ENCODE peak calls at places on chromosomes 7 and 10, in eight cellular contexts. G is sigmoid colon, C is IMR-90, W is transverse colon, N is ovary, T is heart left ventricle, L is HCT116, S is A549. A is an unnamed sample.

GRCh38 chr7:39356531-39356930 is 209.7 kb upstream of the YAE1 start:
- DNase-seq in G (no peak), C (no peak), W (no peak), N (no peak), T (no peak), L (no peak), S (no peak), A (no peak)

GRCh38 chr10:10830316-10831061 is 187.2 kb upstream of the CELF2 start:
- DNase-seq in G (no peak), C (peak), W (no peak), N (no peak), T (no peak), L (no peak), S (no peak), A (no peak)

GRCh38 chr10:79941585-79942210 is 7.2 kb downstream of the SFTPD start:
- DNase-seq in G (no peak), C (no peak), W (no peak), N (no peak), T (no peak), L (no peak), S (no peak), A (peak)

GRCh38 chr7:55526770-55527169 is 45.5 kb downstream of the VOPP1 start:
- DNase-seq in G (no peak), C (no peak), W (no peak), N (no peak), T (no peak), L (no peak), S (no peak), A (no peak)

GRCh38 chr10:6313107-6313895 is 110.6 kb downstream of the PFKFB3 start:
- DNase-seq in G (no peak), C (peak), W (no peak), N (no peak), T (no peak), L (no peak), S (no peak), A (no peak)

GRCh38 chr7:69334706-69335105 is 263.6 kb upstream of the AUTS2 start:
- DNase-seq in G (no peak), C (no peak), W (no peak), N (no peak), T (no peak), L (no peak), S (no peak), A (no peak)

GRCh38 chr10:7300327-7300726 is 110.5 kb downstream of the SFMBT2 start:
- DNase-seq in G (no peak), C (peak), W (no peak), N (no peak), T (no peak), L (no peak), S (no peak), A (no peak)

GRCh38 chr10:131852823-131853609 is 47.8 kb upstream of the PPP2R2D start:
- DNase-seq in G (peak), C (no peak), W (no peak), N (no peak), T (peak), L (no peak), S (no peak), A (no peak)

GRCh38 chr10:119198438-119198837 is 8.9 kb upstream of the GRK5 start:
- DNase-seq in G (peak), C (no peak), W (no peak), N (no peak), T (no peak), L (no peak), S (peak), A (no peak)

GRCh38 chr10:42551582-42552187 is 86.7 kb downstream of the ZNF33B start:
- DNase-seq in G (no peak), C (no peak), W (no peak), N (peak), T (no peak), L (no peak), S (no peak), A (no peak)

GRCh38 chr7:36390199-36391090 is 783 bp downstream of the ANLN start:
- DNase-seq in G (peak), C (peak), W (peak), N (peak), T (peak), L (peak), S (peak), A (no peak)

GRCh38 chr7:105389090-105389650 is 449 bp upstream of the SRPK2 start:
- DNase-seq in G (peak), C (peak), W (peak), N (no peak), T (peak), L (peak), S (peak), A (no peak)

GRCh38 chr10:106355450-106355849 is 809.1 kb downstream of the SORCS1 start:
- DNase-seq in G (no peak), C (no peak), W (no peak), N (no peak), T (no peak), L (no peak), S (no peak), A (no peak)

GRCh38 chr10:34607894-34608293 is 207.2 kb downstream of the PARD3 start:
- DNase-seq in G (no peak), C (peak), W (no peak), N (no peak), T (no peak), L (no peak), S (no peak), A (no peak)

GRCh38 chr7:36207451-36208291 is 54.6 kb downstream of the EEPD1 start:
- DNase-seq in G (peak), C (peak), W (peak), N (peak), T (peak), L (no peak), S (peak), A (no peak)

GRCh38 chr7:28565990-28566389 is 153.7 kb downstream of the CREB5 start:
- DNase-seq in G (no peak), C (peak), W (no peak), N (no peak), T (no peak), L (no peak), S (no peak), A (no peak)

GRCh38 chr10:37535459-37536246 is 321.8 kb downstream of the ZNF248 start:
- DNase-seq in G (no peak), C (no peak), W (no peak), N (no peak), T (no peak), L (no peak), S (no peak), A (no peak)

GRCh38 chr10:45006631-45007030 is 5.9 kb downstream of the ZNF22 start:
- DNase-seq in G (no peak), C (no peak), W (no peak), N (no peak), T (no peak), L (no peak), S (no peak), A (peak)

GRCh38 chr7:66626236-66626957 is 2.3 kb upstream of the KCTD7 start:
- DNase-seq in G (peak), C (peak), W (no peak), N (no peak), T (no peak), L (no peak), S (no peak), A (no peak)

GRCh38 chr7:28853150-28853549 is 105.0 kb downstream of the TRIL start:
- DNase-seq in G (no peak), C (no peak), W (no peak), N (no peak), T (no peak), L (no peak), S (no peak), A (no peak)

GRCh38 chr10:7239312-7239985 is 171.4 kb downstream of the SFMBT2 start:
- DNase-seq in G (no peak), C (no peak), W (no peak), N (no peak), T (no peak), L (no peak), S (no peak), A (no peak)

GRCh38 chr7:28745351-28745750 is 212.8 kb downstream of the TRIL start:
- DNase-seq in G (no peak), C (no peak), W (no peak), N (no peak), T (peak), L (no peak), S (no peak), A (no peak)

GRCh38 chr10:85978566-85979358 is 387.8 kb downstream of the GRID1 start:
- DNase-seq in G (no peak), C (no peak), W (no peak), N (no peak), T (no peak), L (no peak), S (no peak), A (peak)

GRCh38 chr7:146858690-146859089 is 742.1 kb downstream of the CNTNAP2 start:
- DNase-seq in G (no peak), C (no peak), W (no peak), N (no peak), T (no peak), L (no peak), S (no peak), A (no peak)

GRCh38 chr10:48604408-48605263 is at the start of gene ARHGAP22:
- DNase-seq in G (peak), C (peak), W (peak), N (peak), T (peak), L (no peak), S (peak), A (peak)

GRCh38 chr7:30142710-30143109 is 7.9 kb downstream of the MTURN start:
- DNase-seq in G (no peak), C (peak), W (peak), N (no peak), T (no peak), L (peak), S (no peak), A (no peak)

GRCh38 chr7:104272767-104273384 is 55.5 kb upstream of the LHFPL3 start:
- DNase-seq in G (no peak), C (peak), W (no peak), N (no peak), T (no peak), L (peak), S (no peak), A (no peak)

GRCh38 chr7:68152205-68152604 is 1155.6 kb downstream of the TYW1 start:
- DNase-seq in G (no peak), C (no peak), W (no peak), N (no peak), T (no peak), L (no peak), S (no peak), A (no peak)

GRCh38 chr7:151429555-151430331 is 10.2 kb downstream of the CRYGN start:
- DNase-seq in G (peak), C (peak), W (peak), N (peak), T (no peak), L (no peak), S (peak), A (no peak)

DNA sequence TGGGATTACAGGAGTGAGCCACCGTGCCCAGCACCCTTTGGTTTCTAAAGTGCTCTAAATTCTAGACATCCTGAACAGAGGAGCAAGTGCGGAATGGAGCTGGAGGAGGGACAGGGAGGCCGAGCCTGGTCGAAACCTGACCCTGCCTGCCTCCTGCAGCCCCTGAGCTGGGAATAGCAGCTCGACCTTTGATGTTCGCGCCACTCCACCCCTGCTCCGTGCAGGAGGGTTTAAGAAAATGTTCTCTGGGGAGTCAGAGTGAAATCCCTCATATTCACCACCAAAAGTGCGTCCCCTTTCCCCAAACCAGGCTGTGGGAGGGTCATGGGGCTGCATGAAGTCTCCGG is 1.8 kb downstream of the PGAM2 start:
- DNase-seq in G (peak), C (no peak), W (peak), N (no peak), T (no peak), L (no peak), S (no peak), A (no peak)
- H3K4me3 ChIP-seq in G (no peak), C (no peak), W (no peak), N (no peak), T (peak), L (no peak), S (no peak), A (no peak)

GRCh38 chr10:103855424-103855823 is at the start of gene SH3PXD2A:
- DNase-seq in G (peak), C (no peak), W (peak), N (peak), T (peak), L (no peak), S (peak), A (no peak)
- TF ChIP-seq POLR2A in G (no peak), C (no peak), W (no peak), N (no peak), T (no peak), L (no peak), S (no peak), A (no peak)

GRCh38 chr7:102320601-102321350 is 34.1 kb downstream of the SH2B2 start:
- DNase-seq in G (no peak), C (no peak), W (no peak), N (no peak), T (no peak), L (no peak), S (no peak), A (no peak)

GRCh38 chr7:102320181-102320580 is 33.5 kb downstream of the SH2B2 start:
- DNase-seq in G (no peak), C (no peak), W (no peak), N (no peak), T (no peak), L (no peak), S (no peak), A (no peak)

GRCh38 chr7:102322202-102322715 is 34.0 kb downstream of the SPDYE6 start:
- DNase-seq in G (no peak), C (no peak), W (no peak), N (no peak), T (no peak), L (no peak), S (no peak), A (no peak)

GRCh38 chr7:102319671-102320070 is 33.0 kb downstream of the SH2B2 start:
- DNase-seq in G (no peak), C (no peak), W (no peak), N (no peak), T (no peak), L (no peak), S (no peak), A (no peak)

DNA sequence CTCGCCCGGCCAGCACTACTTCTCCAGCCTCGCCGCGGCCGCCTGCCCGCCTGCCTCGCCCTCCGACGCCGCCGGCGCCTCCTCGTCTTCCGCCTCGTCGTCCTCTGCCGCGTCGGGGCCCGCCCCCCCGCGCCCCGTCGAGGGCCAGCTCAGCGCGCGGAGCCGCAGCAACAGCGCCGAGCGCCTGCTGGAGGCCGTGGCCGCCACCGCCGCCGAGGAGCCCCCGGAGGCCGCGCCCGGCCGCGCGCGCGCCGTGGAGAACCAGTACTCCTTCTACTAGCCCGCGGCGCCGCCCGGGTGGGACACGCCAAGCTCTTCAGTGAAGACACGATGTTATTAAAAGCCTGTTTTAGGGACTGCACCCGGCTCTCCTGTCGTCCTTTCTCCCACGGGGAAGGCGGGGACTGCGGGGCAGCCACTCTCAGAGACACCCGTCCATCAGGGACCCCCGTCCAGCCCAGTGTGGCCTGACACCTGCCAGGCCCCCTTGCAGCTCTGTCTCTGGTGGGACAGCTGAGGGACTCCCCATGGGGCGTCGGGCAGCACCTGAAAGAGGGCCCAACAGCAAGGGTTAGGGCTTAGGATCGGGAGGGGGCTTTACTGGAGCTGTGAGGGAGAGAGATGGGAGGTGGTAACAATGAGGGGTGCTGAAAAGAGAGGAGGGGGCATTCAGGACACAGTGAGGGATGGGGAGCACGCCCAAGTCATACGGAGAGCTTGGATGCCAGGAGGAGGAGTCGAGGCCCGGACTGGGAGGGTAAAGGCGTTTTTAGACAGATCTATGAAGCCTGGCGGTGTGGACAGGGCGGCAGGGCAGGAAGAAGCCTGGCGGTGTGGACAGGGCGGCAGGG is 34.7 kb downstream of the SPDYE6 start:
- DNase-seq in G (no peak), C (no peak), W (peak), N (no peak), T (no peak), L (no peak), S (no peak), A (no peak)
- H3K4me3 ChIP-seq in G (no peak), C (no peak), W (peak), N (no peak), T (no peak), L (no peak), S (no peak), A (peak)

GRCh38 chr10:100009793-100010676 is at the start of gene DNMBP:
- DNase-seq in G (peak), C (peak), W (peak), N (peak), T (peak), L (peak), S (peak), A (no peak)
- TF ChIP-seq POLR2A in G (no peak), C (peak), W (no peak), N (peak), T (no peak), L (no peak), S (peak), A (no peak)

GRCh38 chr10:22646291-22646926 is 68.0 kb downstream of the PIP4K2A start:
- DNase-seq in G (no peak), C (no peak), W (no peak), N (no peak), T (no peak), L (no peak), S (no peak), A (no peak)

GRCh38 chr10:22647244-22647643 is 67.1 kb downstream of the PIP4K2A start:
- DNase-seq in G (no peak), C (no peak), W (no peak), N (no peak), T (no peak), L (no peak), S (no peak), A (no peak)

GRCh38 chr10:22649977-22650376 is 64.4 kb downstream of the PIP4K2A start:
- DNase-seq in G (no peak), C (no peak), W (no peak), N (no peak), T (no peak), L (no peak), S (no peak), A (no peak)

GRCh38 chr10:22649390-22649841 is 65.0 kb downstream of the PIP4K2A start:
- DNase-seq in G (no peak), C (no peak), W (no peak), N (no peak), T (no peak), L (no peak), S (no peak), A (no peak)

DNA sequence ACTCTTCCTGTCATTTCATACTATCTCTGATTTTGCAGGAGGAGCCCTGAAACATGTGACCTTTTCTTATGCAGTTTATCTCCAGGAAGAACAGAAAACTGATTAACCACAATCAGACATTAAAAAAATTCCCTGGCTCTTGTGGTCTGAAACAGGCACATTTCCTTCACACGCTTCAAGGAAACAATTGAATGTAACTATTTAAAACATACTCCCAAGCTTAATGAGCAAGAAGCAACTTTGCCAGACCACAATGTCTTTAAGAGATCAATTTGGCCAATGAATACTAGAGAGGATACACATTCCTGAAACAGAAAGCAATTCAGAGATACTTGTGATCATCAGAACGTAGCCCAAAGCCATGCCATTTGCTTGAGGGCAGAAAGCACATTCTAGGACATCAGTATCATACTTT is 65.8 kb downstream of the PIP4K2A start:
- DNase-seq in G (no peak), C (peak), W (no peak), N (no peak), T (no peak), L (no peak), S (no peak), A (no peak)
- H3K4me3 ChIP-seq in G (no peak), C (peak), W (no peak), N (no peak), T (no peak), L (no peak), S (no peak), A (no peak)

GRCh38 chr10:121974535-121975294 is at the start of gene NSMCE4A:
- DNase-seq in G (peak), C (peak), W (peak), N (peak), T (peak), L (peak), S (peak), A (no peak)
- TF ChIP-seq POLR2A in G (no peak), C (peak), W (peak), N (peak), T (no peak), L (peak), S (peak), A (peak)

GRCh38 chr10:29849434-29849833 is 210.0 kb downstream of the JCAD start:
- DNase-seq in G (no peak), C (peak), W (no peak), N (no peak), T (peak), L (no peak), S (no peak), A (no peak)
- H3K4me3 ChIP-seq in G (no peak), C (peak), W (no peak), N (no peak), T (no peak), L (no peak), S (no peak), A (peak)